ENCODE peak calls at places on chromosomes 16 and 17, in eight cellular contexts. T, E, J, M, Z, W, P and Q are unnamed samples.

GRCh38 chr17:12618557-12618956 is 47.1 kb upstream of the MYOCD start:
- DNase-seq in P (no peak), J (no peak), M (no peak), W (no peak), T (peak), Z (no peak), E (no peak), Q (no peak)

GRCh38 chr16:19601083-19601976 is 45.8 kb downstream of the VPS35L start:
- DNase-seq in T (peak), W (peak), P (no peak), J (peak), Z (peak), E (peak), M (peak), Q (peak)

GRCh38 chr17:36544320-36545092 is at the start of gene GGNBP2:
- DNase-seq in E (peak), P (peak), W (peak), T (peak), J (peak), M (peak), Z (peak), Q (peak)

GRCh38 chr17:43309505-43310329 is 75.9 kb upstream of the RNU2-1 start:
- DNase-seq in T (no peak), Z (no peak), E (no peak), M (no peak), J (peak), W (no peak), P (no peak), Q (no peak)

GRCh38 chr17:58039975-58040374 is 32.9 kb upstream of the SRSF1 start:
- DNase-seq in T (no peak), J (no peak), P (no peak), W (no peak), E (no peak), M (no peak), Z (no peak), Q (no peak)

GRCh38 chr16:65845466-65846209 is 520.9 kb upstream of the CDH5 start:
- DNase-seq in M (no peak), E (no peak), T (peak), J (peak), W (no peak), Z (no peak), P (no peak), Q (no peak)

GRCh38 chr17:48907713-48908046 is 527 bp upstream of the UBE2Z start:
- DNase-seq in W (peak), Z (no peak), E (no peak), T (peak), M (peak), P (no peak), J (no peak), Q (no peak)

GRCh38 chr17:6856054-6856453 is 24.5 kb upstream of the TEKT1 start:
- DNase-seq in Z (no peak), P (no peak), T (no peak), J (no peak), E (no peak), M (no peak), W (no peak), Q (no peak)

GRCh38 chr17:41919165-41919817 is 540 bp upstream of the ACLY start:
- DNase-seq in J (peak), T (no peak), M (no peak), W (peak), P (no peak), Z (peak), E (peak), Q (peak)